ENCODE peak calls at places on chromosome 20, in seven cellular contexts. C, R, I, A, Q, S and F are unnamed samples.

GRCh38 chr20:43906505-43907034 is 8.1 kb upstream of the TOX2 start:
- DNase-seq in A (no peak), R (no peak), Q (no peak), I (no peak), S (no peak), C (no peak), F (no peak)

GRCh38 chr20:57570145-57570850 is 9.4 kb downstream of the PCK1 start:
- DNase-seq in I (no peak), S (no peak), A (no peak), C (no peak), R (no peak), Q (no peak), F (no peak)

GRCh38 chr20:47748851-47749250 is 36.4 kb downstream of the SULF2 start:
- DNase-seq in I (no peak), C (no peak), A (no peak), R (no peak), Q (no peak), S (no peak), F (no peak)

GRCh38 chr20:64225828-64226598 is 29.5 kb upstream of the PCMTD2 start:
- DNase-seq in R (no peak), C (no peak), A (no peak), Q (no peak), I (no peak), S (no peak), F (no peak)

GRCh38 chr20:31747640-31748039 is 8.6 kb downstream of the TPX2 start:
- DNase-seq in Q (no peak), C (no peak), I (no peak), S (no peak), R (no peak), A (no peak), F (no peak)

GRCh38 chr20:52064936-52065335 is 126.6 kb downstream of the ZFP64 start:
- DNase-seq in Q (no peak), R (no peak), A (no peak), I (no peak), S (no peak), C (no peak), F (no peak)

GRCh38 chr20:796916-797315 is 28.6 kb upstream of the SLC52A3 start:
- DNase-seq in R (peak), I (no peak), Q (no peak), S (no peak), A (no peak), C (no peak), F (no peak)

GRCh38 chr20:51529758-51530157 is 12.8 kb downstream of the NFATC2 start:
- DNase-seq in R (peak), S (no peak), A (no peak), I (no peak), Q (no peak), C (no peak), F (no peak)

GRCh38 chr20:45892049-45892816 is 1.1 kb downstream of the CTSA start:
- DNase-seq in S (peak), R (peak), C (no peak), Q (no peak), A (no peak), I (no peak), F (no peak)

GRCh38 chr20:44468044-44468782 is 7.5 kb upstream of the TTPAL start:
- DNase-seq in A (no peak), C (no peak), S (no peak), R (no peak), Q (no peak), I (no peak), F (no peak)

GRCh38 chr20:39574061-39574460 is 611.9 kb downstream of the DHX35 start:
- DNase-seq in R (no peak), S (no peak), C (no peak), I (no peak), Q (no peak), A (no peak), F (no peak)

GRCh38 chr20:51970858-51971257 is 168.5 kb upstream of the SALL4 start:
- DNase-seq in I (no peak), Q (no peak), C (no peak), R (no peak), S (no peak), A (no peak), F (no peak)

GRCh38 chr20:20732641-20733040 is 20.2 kb upstream of the RALGAPA2 start:
- DNase-seq in I (no peak), C (no peak), S (no peak), R (no peak), Q (no peak), A (no peak), F (no peak)

GRCh38 chr20:14445902-14446301 is 108.5 kb upstream of the FLRT3 start:
- DNase-seq in S (no peak), Q (no peak), R (no peak), I (no peak), A (no peak), C (no peak), F (no peak)

GRCh38 chr20:46013826-46014516 is 5.3 kb downstream of the MMP9 start:
- DNase-seq in R (peak), S (peak), I (peak), Q (peak), C (peak), A (no peak), F (no peak)

GRCh38 chr20:61253264-61253639 is 1.2 kb downstream of the CDH4 start:
- DNase-seq in S (no peak), C (no peak), R (no peak), A (no peak), Q (no peak), I (no peak), F (no peak)

GRCh38 chr20:61252601-61253263 is 671 bp downstream of the CDH4 start:
- DNase-seq in S (no peak), A (no peak), I (no peak), Q (no peak), C (no peak), R (no peak), F (no peak)

GRCh38 chr20:61253640-61254511 is 1.8 kb downstream of the CDH4 start:
- DNase-seq in Q (no peak), A (no peak), S (no peak), R (no peak), C (no peak), I (no peak), F (no peak)

GRCh38 chr20:61249626-61250025 is 2.4 kb upstream of the CDH4 start:
- DNase-seq in S (no peak), Q (no peak), R (no peak), C (no peak), I (no peak), A (no peak), F (no peak)

GRCh38 chr20:61251529-61252393 is at the start of gene CDH4:
- DNase-seq in S (no peak), C (no peak), Q (no peak), R (no peak), I (no peak), A (no peak), F (no peak)
- H3K4me3 ChIP-seq in S (no peak), C (no peak), Q (no peak), R (peak), I (no peak), A (peak), F (peak)

GRCh38 chr20:50088022-50088421 is 24.9 kb downstream of the UBE2V1 start:
- DNase-seq in S (no peak), I (no peak), A (no peak), C (no peak), R (no peak), Q (no peak), F (no peak)

GRCh38 chr20:50085481-50086365 is 27.2 kb downstream of the UBE2V1 start:
- DNase-seq in C (peak), I (peak), A (no peak), Q (peak), S (peak), R (peak), F (peak)

GRCh38 chr20:50085146-50085480 is 27.8 kb downstream of the UBE2V1 start:
- DNase-seq in R (no peak), S (no peak), C (no peak), Q (no peak), I (no peak), A (peak), F (no peak)

GRCh38 chr20:50077818-50078601 is 34.9 kb downstream of the UBE2V1 start:
- DNase-seq in I (no peak), Q (no peak), S (no peak), C (peak), R (no peak), A (peak), F (no peak)

GRCh38 chr20:50083034-50083433 is 29.9 kb downstream of the UBE2V1 start:
- DNase-seq in Q (no peak), A (peak), S (no peak), I (no peak), R (no peak), C (peak), F (no peak)
- TF ChIP-seq POLR2A in Q (no peak), A (no peak), S (no peak), I (no peak), R (no peak), C (no peak), F (no peak)

GRCh38 chr20:34560141-34560523 is 1.6 kb downstream of the MAP1LC3A start:
- DNase-seq in C (peak), I (no peak), R (no peak), A (no peak), S (no peak), Q (peak), F (no peak)

GRCh38 chr20:34559311-34560140 is 1.0 kb downstream of the MAP1LC3A start:
- DNase-seq in C (peak), I (no peak), A (no peak), Q (peak), R (no peak), S (no peak), F (no peak)

GRCh38 chr20:34558320-34559202 is at the start of gene MAP1LC3A:
- DNase-seq in S (no peak), C (peak), R (peak), Q (peak), I (no peak), A (peak), F (peak)

GRCh38 chr20:34560614-34561013 is 2.1 kb downstream of the MAP1LC3A start:
- DNase-seq in C (peak), I (no peak), R (no peak), Q (no peak), A (no peak), S (no peak), F (no peak)

DNA sequence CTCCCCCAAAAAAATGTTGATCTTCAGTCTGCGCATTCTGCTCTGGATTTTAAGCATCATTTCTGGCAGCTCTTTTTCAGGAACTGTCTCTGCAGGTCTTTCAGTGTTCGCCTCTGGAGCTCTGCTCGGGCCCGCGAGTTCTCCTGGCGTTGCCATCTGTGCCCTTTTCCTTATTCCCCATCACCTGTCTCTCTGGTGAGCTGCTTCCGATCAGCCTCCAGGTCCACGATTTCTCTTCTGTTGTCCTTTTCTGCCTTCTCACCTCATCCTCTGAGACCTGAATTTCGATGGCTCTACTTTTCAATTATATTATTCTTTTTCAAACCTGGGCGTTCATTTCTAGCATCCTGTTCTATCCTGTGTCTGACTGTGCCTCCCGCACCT is 590 bp upstream of the MAP1LC3A start:
- DNase-seq in R (no peak), I (no peak), C (no peak), A (no peak), Q (no peak), S (no peak), F (no peak)
- H3K4me3 ChIP-seq in R (peak), I (no peak), C (peak), A (peak), Q (peak), S (no peak), F (peak)

GRCh38 chr20:16366548-16366947 is 206.7 kb downstream of the KIF16B start:
- DNase-seq in I (no peak), R (no peak), Q (no peak), C (no peak), S (no peak), A (no peak), F (no peak)
- TF ChIP-seq POLR2A in I (no peak), R (no peak), Q (no peak), C (no peak), S (no peak), A (no peak), F (no peak)

DNA sequence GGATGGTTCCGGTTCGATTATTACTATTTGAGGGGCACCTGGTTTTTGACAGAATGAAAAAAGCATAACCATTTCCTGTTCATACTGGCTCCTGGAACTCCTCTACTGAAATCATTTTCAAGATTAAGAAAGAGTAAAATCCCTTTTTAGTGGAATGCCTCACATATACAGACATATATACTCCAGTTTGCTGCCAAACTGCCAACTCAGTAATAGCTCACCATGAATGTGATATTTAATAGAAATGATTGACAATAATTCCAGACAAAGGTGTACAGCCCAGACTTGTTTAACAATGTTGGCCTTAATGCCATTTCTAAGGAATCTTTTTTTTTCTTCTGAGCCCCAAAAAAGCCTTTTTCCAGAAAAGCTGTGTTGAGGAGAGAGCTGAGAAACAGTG is 93.1 kb downstream of the JAG1 start:
- DNase-seq in R (no peak), S (no peak), I (no peak), A (no peak), C (no peak), Q (no peak), F (no peak)
- H3K4me3 ChIP-seq in R (no peak), S (no peak), I (no peak), A (no peak), C (no peak), Q (no peak), F (no peak)

GRCh38 chr20:2873010-2873746 is at the start of gene PTPRA:
- DNase-seq in Q (peak), R (peak), C (peak), S (peak), A (peak), I (peak), F (peak)
- TF ChIP-seq POLR2A in Q (peak), R (peak), C (peak), S (peak), A (peak), I (peak), F (peak)

GRCh38 chr20:50450961-50451752 is 59.0 kb upstream of the PTPN1 start:
- DNase-seq in I (no peak), A (no peak), R (peak), C (peak), Q (peak), S (peak), F (no peak)
- H3K4me3 ChIP-seq in I (no peak), A (no peak), R (no peak), C (peak), Q (no peak), S (peak), F (no peak)

GRCh38 chr20:50278684-50279531 is 88.3 kb downstream of the CEBPB start:
- DNase-seq in R (peak), S (peak), Q (peak), C (peak), A (no peak), I (peak), F (peak)
- TF ChIP-seq POLR2A in R (no peak), S (no peak), Q (no peak), C (no peak), A (no peak), I (no peak), F (no peak)

DNA sequence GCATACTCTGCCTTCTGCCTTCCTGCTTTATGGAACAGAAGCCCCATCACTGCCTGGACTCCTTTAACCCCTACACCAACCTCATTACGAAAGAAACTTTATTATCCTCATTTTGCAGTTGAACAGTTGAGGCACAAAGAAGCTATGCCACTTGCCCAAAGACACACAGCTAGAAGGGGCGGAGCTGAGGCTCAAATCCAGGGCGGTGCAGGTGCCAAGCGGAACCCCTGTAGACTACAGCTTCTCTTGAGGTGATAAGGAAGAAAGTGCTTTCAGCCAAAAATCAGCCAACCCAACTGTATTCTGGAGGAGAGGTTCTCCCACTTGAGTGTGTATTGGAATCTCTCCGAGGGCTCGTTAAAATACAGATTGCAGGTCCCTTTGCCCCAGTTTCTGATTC is 90.5 kb downstream of the PRND start:
- DNase-seq in I (no peak), Q (no peak), R (no peak), A (no peak), C (no peak), S (no peak), F (no peak)
- H3K4me3 ChIP-seq in I (no peak), Q (no peak), R (no peak), A (no peak), C (no peak), S (no peak), F (no peak)

DNA sequence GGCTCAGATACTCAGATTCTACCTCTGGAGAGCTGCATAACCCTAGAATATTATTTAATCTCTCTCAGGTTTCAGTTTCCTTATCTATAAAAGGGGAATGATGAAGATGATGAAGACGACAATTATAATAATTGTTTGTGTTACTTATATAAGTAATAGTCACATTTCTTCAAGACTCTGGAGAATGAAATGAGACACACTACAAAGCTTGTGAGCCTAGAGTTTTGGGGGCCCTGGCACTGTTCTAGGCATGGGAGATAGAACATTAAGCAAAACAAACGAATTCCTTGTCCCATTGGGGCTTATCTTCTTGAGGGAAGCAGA is 5.4 kb upstream of the ZNF217 start:
- DNase-seq in Q (no peak), A (no peak), R (no peak), I (no peak), S (no peak), C (no peak), F (no peak)
- TF ChIP-seq POLR2A in Q (no peak), A (no peak), R (no peak), I (no peak), S (no peak), C (no peak), F (no peak)